ENCODE peak calls at places on chromosomes 3 and 15, in six cellular contexts. G is right lobe of liver, W is MM.1S, B is body of pancreas, V is pancreas, J is left ventricle myocardium inferior. S is an unnamed sample. For H3K4me1, the result is how much of the 10 kb centered on the place peaks cover.

GRCh38 chr3:33773627-33774026 is 24.8 kb upstream of the PDCD6IP start:
- DNase-seq in B (no peak), G (no peak), J (no peak), W (no peak), V (no peak), S (no peak)

GRCh38 chr3:5321941-5322340 is 134.4 kb downstream of the EDEM1 start:
- DNase-seq in W (no peak), J (no peak), B (peak), V (no peak), G (no peak), S (no peak)

GRCh38 chr3:185796431-185797107 is 28.3 kb downstream of the IGF2BP2 start:
- DNase-seq in V (no peak), W (no peak), J (no peak), G (no peak), B (peak), S (peak)

GRCh38 chr15:34987182-34987488 is 952 bp downstream of the ZNF770 start:
- DNase-seq in W (no peak), G (no peak), J (no peak), V (no peak), B (no peak), S (peak)

GRCh38 chr15:31456329-31457060 is 129.9 kb downstream of the KLF13 start:
- DNase-seq in W (no peak), V (no peak), B (no peak), J (no peak), G (peak), S (no peak)

GRCh38 chr3:111617912-111618601 is 22.9 kb upstream of the ZBED2 start:
- DNase-seq in J (no peak), B (no peak), G (no peak), W (no peak), V (no peak), S (no peak)

GRCh38 chr3:58349792-58350626 is 17.3 kb downstream of the PXK start:
- DNase-seq in J (no peak), B (no peak), G (no peak), V (no peak), W (no peak), S (peak)

GRCh38 chr15:51952805-51953204 is 18.8 kb downstream of the LEO1 start:
- DNase-seq in V (no peak), G (no peak), J (no peak), B (no peak), W (no peak), S (no peak)

GRCh38 chr3:57968499-57968898 is 39.7 kb upstream of the FLNB start:
- DNase-seq in W (no peak), V (no peak), J (no peak), G (no peak), B (no peak), S (peak)

GRCh38 chr3:179473565-179473964 is 22.3 kb upstream of the GNB4 start:
- DNase-seq in J (no peak), G (no peak), B (no peak), V (no peak), W (no peak), S (no peak)

GRCh38 chr3:59192473-59192872 is 142.6 kb upstream of the CFAP20DC start:
- DNase-seq in W (no peak), V (no peak), J (no peak), B (no peak), G (no peak), S (peak)

GRCh38 chr3:136277634-136278033 is 27.5 kb downstream of the PCCB start:
- DNase-seq in W (peak), V (peak), G (no peak), J (no peak), B (peak), S (no peak)

GRCh38 chr15:45251888-45252287 is at the start of gene SLC28A2:
- DNase-seq in W (no peak), G (no peak), J (no peak), B (no peak), V (no peak), S (peak)

GRCh38 chr3:73453676-73454075 is 171.1 kb downstream of the PDZRN3 start:
- DNase-seq in V (no peak), G (no peak), B (no peak), J (no peak), W (no peak), S (no peak)

GRCh38 chr3:179452166-179452544 is 885 bp upstream of the GNB4 start:
- DNase-seq in J (no peak), B (no peak), V (no peak), W (no peak), G (no peak), S (no peak)

GRCh38 chr3:176491084-176491483 is 706.2 kb downstream of the TBL1XR1 start:
- DNase-seq in B (no peak), W (no peak), J (no peak), G (no peak), V (no peak), S (no peak)

GRCh38 chr15:83300826-83301225 is 16.4 kb upstream of the BNC1 start:
- DNase-seq in J (no peak), G (no peak), W (no peak), B (no peak), V (no peak), S (no peak)

GRCh38 chr3:67090472-67090871 is 92.4 kb downstream of the KBTBD8 start:
- DNase-seq in J (no peak), V (no peak), G (no peak), W (no peak), B (no peak), S (no peak)

GRCh38 chr3:63818282-63819150 is 583 bp upstream of the C3orf49 start:
- DNase-seq in B (peak), J (peak), W (peak), V (no peak), G (peak), S (peak)

GRCh38 chr3:85721409-85722145 is 762.8 kb downstream of the CADM2 start:
- DNase-seq in J (no peak), W (no peak), G (no peak), B (no peak), V (peak), S (no peak)

GRCh38 chr3:82587174-82587573 is 825.7 kb upstream of the GBE1 start:
- DNase-seq in V (no peak), W (no peak), G (no peak), J (no peak), B (no peak), S (no peak)

GRCh38 chr3:146271180-146271579 is 20.3 kb upstream of the PLSCR4 start:
- DNase-seq in W (peak), G (no peak), B (no peak), J (no peak), V (no peak), S (no peak)

GRCh38 chr3:190697901-190698300 is 164.6 kb downstream of the GMNC start:
- DNase-seq in B (no peak), W (no peak), G (no peak), J (no peak), V (no peak), S (no peak)

GRCh38 chr3:27724459-27725197 is 2.5 kb upstream of the EOMES start:
- DNase-seq in G (no peak), W (no peak), J (no peak), B (no peak), V (no peak), S (no peak)

GRCh38 chr3:81516042-81516441 is 245.4 kb downstream of the GBE1 start:
- DNase-seq in J (no peak), V (no peak), W (no peak), B (no peak), G (no peak), S (no peak)

GRCh38 chr15:92908369-92909057 is 8.4 kb downstream of the CHD2 start:
- DNase-seq in V (no peak), G (no peak), B (no peak), W (no peak), J (no peak), S (no peak)

GRCh38 chr15:85722374-85722773 is 72.4 kb downstream of the KLHL25 start:
- DNase-seq in W (no peak), B (no peak), V (no peak), G (no peak), J (no peak), S (no peak)

GRCh38 chr3:100982710-100983109 is 10.5 kb downstream of the ABI3BP start:
- DNase-seq in J (peak), B (no peak), W (no peak), G (no peak), V (no peak), S (no peak)

GRCh38 chr15:100944237-100944875 is 25.2 kb downstream of the LRRK1 start:
- DNase-seq in V (no peak), J (no peak), G (no peak), W (no peak), B (no peak), S (no peak)

GRCh38 chr15:69478259-69478687 is 25.7 kb downstream of the RPLP1 start:
- DNase-seq in B (peak), V (no peak), J (peak), G (peak), W (peak), S (peak)

GRCh38 chr15:74253276-74253921 is 17.3 kb downstream of the CCDC33 start:
- DNase-seq in B (no peak), G (no peak), W (no peak), J (no peak), V (no peak), S (no peak)

GRCh38 chr15:53710906-53711305 is 48.6 kb downstream of the WDR72 start:
- DNase-seq in J (no peak), B (no peak), V (no peak), G (no peak), W (no peak), S (no peak)

GRCh38 chr15:29825205-29825604 is 2.9 kb upstream of the TJP1 start:
- DNase-seq in G (no peak), J (no peak), W (peak), B (no peak), V (no peak), S (no peak)

GRCh38 chr3:188185717-188186236 is 31.8 kb downstream of the LPP start:
- DNase-seq in V (no peak), B (peak), J (no peak), W (no peak), G (peak), S (peak)

GRCh38 chr3:166283856-166284255 is 446.6 kb upstream of the BCHE start:
- DNase-seq in J (no peak), V (no peak), B (no peak), W (peak), G (no peak), S (no peak)

GRCh38 chr15:48876057-48876456 is 1.9 kb upstream of the EID1 start:
- DNase-seq in V (no peak), W (no peak), J (no peak), G (no peak), B (no peak), S (no peak)

DNA sequence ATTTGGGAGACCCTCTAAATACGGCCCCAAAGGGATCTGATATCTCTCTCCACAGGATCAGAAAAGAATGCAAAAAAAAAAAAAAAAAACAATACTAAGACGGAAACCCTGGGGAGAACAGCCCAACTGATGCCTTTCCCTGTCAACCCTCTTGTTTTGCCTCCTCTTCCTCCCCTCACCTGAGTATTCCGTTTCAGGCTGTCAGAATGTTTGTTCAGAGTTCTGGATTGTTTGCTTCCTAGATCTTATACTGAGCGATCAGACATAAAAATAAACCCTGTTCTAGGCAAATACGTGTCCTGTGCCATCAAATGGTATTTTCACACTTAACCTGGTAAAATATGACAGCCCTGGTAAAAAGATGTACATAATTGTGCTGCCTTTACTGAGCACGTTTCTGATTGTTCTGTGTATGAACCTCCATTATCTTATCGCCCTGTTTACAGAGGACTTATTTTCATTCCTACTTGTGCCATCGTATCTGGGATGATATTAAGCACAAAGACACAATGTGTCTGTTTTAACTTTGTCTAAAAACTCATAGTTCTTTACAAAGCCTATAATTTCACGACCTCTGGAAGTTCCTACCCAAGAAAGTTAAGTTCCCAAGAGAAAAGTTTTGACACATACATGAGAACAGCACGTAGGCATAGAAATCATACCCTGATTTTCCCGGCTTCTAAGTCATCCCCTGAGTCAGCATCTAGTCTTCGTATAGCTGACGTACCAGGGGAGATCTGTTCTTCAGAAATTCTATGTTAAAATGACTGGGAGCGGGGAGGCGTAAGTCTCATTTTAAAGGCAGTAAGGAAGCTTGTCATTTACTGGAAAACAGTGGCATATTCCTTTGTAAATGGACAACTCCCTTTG is 856 bp downstream of the ZBTB38 start:
- DNase-seq in V (no peak), G (no peak), B (no peak), J (no peak), W (peak), S (no peak)
- H3K4me3 ChIP-seq in V (peak), G (no peak), B (no peak), J (peak), W (no peak), S (no peak)

GRCh38 chr15:64354683-64355558 is 1.1 kb downstream of the CSNK1G1 start:
- DNase-seq in G (no peak), B (no peak), W (no peak), J (no peak), V (no peak), S (peak)
- H3K27ac ChIP-seq in G (no peak), B (peak), W (no peak), J (peak), V (no peak), S (peak)

DNA sequence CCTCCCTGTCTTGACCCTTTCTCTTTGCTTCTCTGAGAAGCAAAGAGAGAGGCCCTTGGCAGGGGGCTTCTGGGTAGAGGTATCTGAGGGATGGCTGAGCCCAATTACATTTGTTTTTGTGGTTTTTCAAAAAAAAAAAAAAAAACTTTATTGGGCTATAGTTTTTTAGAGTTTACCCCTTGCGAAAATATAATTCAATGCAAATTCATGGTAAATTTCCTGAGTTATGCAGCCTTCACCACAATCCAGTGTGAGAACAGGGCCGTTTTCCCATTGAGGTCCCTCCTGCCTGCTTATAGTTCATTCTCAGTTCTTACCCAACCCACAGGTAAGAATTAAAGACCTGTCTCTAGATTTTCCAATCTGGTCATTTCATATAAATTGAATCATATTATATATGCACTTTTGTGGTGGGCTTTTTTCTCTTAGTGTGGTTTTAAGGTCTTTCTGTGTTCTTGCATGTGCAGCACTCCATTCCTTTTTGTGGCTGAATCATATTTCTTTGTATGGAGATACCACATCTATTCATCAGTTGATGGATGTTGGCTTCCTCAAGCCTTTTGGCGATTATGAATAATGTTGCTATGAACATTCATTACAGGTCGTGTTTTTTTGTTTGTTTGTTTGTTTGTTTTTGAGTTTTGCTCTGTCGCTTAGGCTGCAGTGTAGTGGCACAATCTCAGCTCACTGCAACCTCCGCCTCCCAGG is 2.7 kb downstream of the MCM2 start:
- DNase-seq in B (no peak), V (no peak), G (no peak), W (no peak), J (no peak), S (no peak)
- H3K4me1 ChIP-seq in B (under half), V (under half), G (under half), W (under half), J (under half), S (under half)

DNA sequence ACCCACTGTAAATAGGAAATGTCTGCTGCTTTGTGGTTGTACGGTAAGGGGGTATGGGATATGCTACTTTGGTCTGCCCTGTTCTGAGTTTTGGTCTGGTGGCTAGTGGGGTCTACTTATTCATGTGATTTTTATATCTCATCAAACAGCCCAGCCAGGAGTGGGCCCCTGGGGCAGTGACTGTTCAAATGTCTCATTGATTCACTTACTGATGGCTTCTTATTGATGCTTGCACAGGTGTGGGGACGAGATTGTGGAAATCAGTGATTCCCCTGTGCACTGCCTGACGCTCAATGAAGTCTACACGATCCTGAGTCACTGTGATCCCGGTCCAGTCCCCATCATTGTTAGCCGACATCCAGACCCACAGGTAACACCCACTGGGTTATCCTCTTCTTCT is 38.5 kb downstream of the STARD5 start:
- DNase-seq in G (peak), W (no peak), V (no peak), J (no peak), B (no peak), S (no peak)
- H3K4me3 ChIP-seq in G (no peak), W (no peak), V (no peak), J (no peak), B (no peak), S (no peak)

DNA sequence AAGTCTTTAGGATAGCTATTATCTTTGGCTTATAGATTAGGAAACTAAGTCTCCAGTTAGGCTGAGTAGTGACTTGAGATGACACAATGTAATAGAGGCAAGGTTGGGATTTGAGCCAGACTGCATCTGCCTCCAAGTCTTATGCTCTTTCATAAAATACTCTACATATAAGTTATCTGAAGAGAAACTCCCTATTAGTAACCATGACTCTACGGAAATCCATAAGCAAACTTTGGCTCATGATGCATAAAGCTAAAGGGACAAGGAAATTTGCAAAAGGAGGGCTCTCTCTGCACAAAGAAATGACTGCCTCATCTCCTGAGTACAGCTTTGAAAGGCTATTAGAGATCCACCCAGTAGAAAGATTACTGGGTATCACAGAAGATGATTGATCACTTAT is 77.7 kb upstream of the FRMD4B start:
- DNase-seq in V (no peak), B (no peak), W (no peak), G (no peak), J (no peak), S (no peak)
- H3K27ac ChIP-seq in V (no peak), B (no peak), W (no peak), G (no peak), J (no peak), S (no peak)

GRCh38 chr3:32423956-32424558 is 32.4 kb downstream of the CMTM7 start:
- DNase-seq in W (no peak), V (no peak), G (no peak), B (no peak), J (no peak), S (peak)

GRCh38 chr3:32422943-32423342 is 31.3 kb downstream of the CMTM7 start:
- DNase-seq in W (peak), J (no peak), G (no peak), B (no peak), V (no peak), S (no peak)

GRCh38 chr3:32423534-32423933 is 31.9 kb downstream of the CMTM7 start:
- DNase-seq in B (no peak), V (no peak), W (peak), J (no peak), G (no peak), S (no peak)

GRCh38 chr3:32421991-32422859 is 30.6 kb downstream of the CMTM7 start:
- DNase-seq in G (peak), J (peak), V (peak), B (peak), W (no peak), S (peak)

GRCh38 chr3:32424581-32425250 is 33.1 kb downstream of the CMTM7 start:
- DNase-seq in V (no peak), W (no peak), B (no peak), G (no peak), J (no peak), S (no peak)
- H3K4me1 ChIP-seq in V (under half), W (under half), B (half or more), G (under half), J (under half), S (under half)

DNA sequence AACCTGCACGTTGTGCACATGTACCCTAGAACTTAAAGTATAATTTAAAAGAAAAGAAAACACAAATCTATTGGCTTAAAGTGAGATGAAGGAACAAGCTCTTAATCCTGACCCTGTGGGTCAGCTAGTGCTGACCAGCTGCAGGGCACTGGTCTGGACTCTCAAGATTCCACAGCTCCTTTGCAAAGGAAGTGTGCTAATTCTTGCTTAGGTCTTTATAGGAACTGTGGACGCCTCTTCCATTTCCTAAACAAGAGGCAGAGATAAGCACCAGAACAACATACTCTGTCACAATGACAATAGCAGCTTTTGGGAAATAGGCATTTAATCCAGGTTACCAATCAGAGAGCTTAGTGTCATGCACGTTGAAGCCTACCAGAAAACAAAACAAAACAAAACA is 166.1 kb downstream of the ISL2 start:
- DNase-seq in J (no peak), G (no peak), B (no peak), W (no peak), V (no peak), S (no peak)
- H3K4me3 ChIP-seq in J (no peak), G (no peak), B (no peak), W (no peak), V (no peak), S (no peak)

S was measured in small intestine.